ENCODE peak calls at places on chromosomes 12 and 14, in four cellular contexts. S is heart right ventricle, M is A549, G is Peyer's patch. A is an unnamed sample. For H3K4me1, the result is how much of the 10 kb centered on the place peaks cover.

GRCh38 chr14:24605435-24606190 is 3.9 kb downstream of the GZMH start:
- DNase-seq in S (peak), M (peak), G (peak), A (peak)

GRCh38 chr14:57314690-57315089 is 45.9 kb downstream of the AP5M1 start:
- DNase-seq in S (no peak), G (no peak), M (no peak), A (no peak)

GRCh38 chr14:104552738-104553125 is 26.8 kb upstream of the C14orf180 start:
- DNase-seq in M (no peak), S (no peak), G (peak), A (no peak)

GRCh38 chr14:71675126-71675901 is 256.9 kb upstream of the RGS6 start:
- DNase-seq in G (no peak), S (no peak), M (no peak), A (no peak)

GRCh38 chr14:105854600-105855245 is 328.3 kb downstream of the TMEM121 start:
- DNase-seq in S (no peak), M (no peak), G (no peak), A (no peak)

GRCh38 chr12:18340186-18340585 is 78.9 kb downstream of the PIK3C2G start:
- DNase-seq in G (no peak), S (no peak), M (no peak), A (no peak)

GRCh38 chr12:130992448-130992847 is 38.7 kb downstream of the ADGRD1 start:
- DNase-seq in M (no peak), S (no peak), G (peak), A (no peak)

GRCh38 chr12:7158866-7159600 is 28.9 kb downstream of the CLSTN3 start:
- DNase-seq in G (no peak), S (no peak), M (no peak), A (no peak)

GRCh38 chr14:75769047-75769685 is 108.1 kb downstream of the TTLL5 start:
- DNase-seq in G (no peak), S (no peak), M (no peak), A (no peak)

GRCh38 chr14:101101456-101102056 is 198.0 kb upstream of the RTL1 start:
- DNase-seq in M (peak), G (no peak), S (no peak), A (no peak)

DNA sequence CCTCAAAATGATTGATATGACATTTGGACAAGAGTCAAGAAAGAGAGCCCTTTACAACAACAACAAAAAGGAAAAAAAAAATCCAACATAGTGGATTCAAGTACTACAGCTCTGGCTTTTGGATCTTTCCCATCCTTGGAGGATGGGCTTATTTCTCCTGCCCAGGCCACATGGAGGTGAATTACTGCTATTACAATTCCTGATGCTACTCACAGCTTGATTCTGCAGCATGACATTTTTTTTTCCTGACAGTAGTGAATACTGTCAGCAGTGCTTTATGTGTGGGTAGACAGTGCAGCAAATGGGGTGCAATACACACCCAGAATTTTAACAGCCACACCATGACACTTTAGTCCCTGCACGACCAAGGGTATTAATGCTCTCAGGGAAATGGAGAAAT is 42.5 kb upstream of the HSP90B1 start:
- DNase-seq in M (no peak), S (no peak), G (no peak), A (no peak)
- H3K4me1 ChIP-seq in M (under half), S (under half), G (under half), A (under half)

GRCh38 chr12:12720637-12721250 is 3.6 kb downstream of the CDKN1B start:
- DNase-seq in M (peak), S (no peak), G (no peak), A (no peak)
- H3K4me3 ChIP-seq in M (peak), S (peak), G (no peak), A (peak)

DNA sequence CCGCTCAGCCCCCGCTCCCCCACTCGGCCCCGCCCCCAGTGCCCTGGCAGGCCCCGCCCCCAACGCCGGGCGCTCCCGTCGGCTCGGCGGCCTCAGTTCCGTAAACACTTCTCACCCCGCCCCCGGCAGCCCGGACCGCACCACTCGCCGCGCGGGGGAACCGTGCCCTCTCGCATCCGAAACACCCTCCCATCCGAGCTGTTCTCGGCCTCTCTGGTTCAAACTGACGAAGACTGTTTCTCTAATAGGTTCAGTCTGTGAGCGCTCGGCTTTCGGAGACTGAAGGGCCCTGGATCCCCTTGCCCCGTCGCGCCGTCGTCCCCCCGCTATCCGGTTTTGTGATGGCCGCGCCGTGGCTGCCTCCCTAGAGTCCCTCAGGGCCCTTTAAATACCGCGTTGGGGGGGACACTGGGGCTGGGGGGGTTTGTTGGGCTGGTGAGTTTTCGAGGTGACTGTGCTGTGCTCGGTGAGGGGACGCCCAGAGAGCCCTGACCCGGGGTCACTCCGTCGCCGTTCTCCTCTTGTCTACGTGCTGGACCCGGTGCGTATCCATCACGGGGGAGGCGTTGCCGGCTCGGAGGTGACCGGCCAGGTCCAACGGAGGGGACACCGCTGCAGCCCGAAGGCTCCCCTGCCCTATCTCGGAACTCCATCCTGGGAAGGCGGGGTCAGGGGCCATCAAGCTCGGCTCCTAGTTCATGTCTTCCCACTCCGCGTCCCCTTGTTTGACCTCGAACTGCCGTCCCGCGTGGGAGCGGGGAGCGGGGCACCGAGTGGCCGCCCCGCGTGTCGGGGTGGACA is at the start of gene TCP11L2:
- DNase-seq in S (peak), M (peak), G (peak), A (peak)
- H3K4me1 ChIP-seq in S (half or more), M (under half), G (under half), A (half or more)

DNA sequence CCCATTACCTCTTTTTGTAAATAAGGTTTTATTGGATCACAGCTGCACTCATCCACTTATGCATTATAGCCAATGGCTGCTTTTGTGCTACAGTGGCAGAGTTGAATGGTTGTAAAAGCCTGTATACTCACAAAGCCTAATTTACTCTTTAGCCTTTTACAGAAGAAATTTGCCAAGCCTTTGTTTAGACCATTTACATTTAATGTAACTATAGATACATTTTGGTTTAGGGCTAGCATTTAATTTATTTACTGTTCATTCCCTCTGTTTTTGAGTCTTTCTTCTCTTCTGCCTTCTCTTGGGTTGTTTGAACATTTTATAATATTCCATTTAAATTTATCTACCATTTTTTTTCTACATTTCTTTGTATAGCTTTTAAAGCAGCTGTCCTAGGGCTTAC is 217.1 kb upstream of the AMIGO2 start:
- DNase-seq in G (no peak), M (no peak), S (no peak), A (no peak)
- H3K4me3 ChIP-seq in G (no peak), M (no peak), S (no peak), A (no peak)

GRCh38 chr12:50620050-50620974 is 115.5 kb downstream of the DIP2B start:
- DNase-seq in S (no peak), M (peak), G (no peak), A (no peak)

GRCh38 chr12:50619610-50619958 is 114.8 kb downstream of the DIP2B start:
- DNase-seq in M (no peak), S (no peak), G (no peak), A (no peak)

GRCh38 chr12:50618864-50619609 is 114.3 kb downstream of the DIP2B start:
- DNase-seq in M (peak), G (no peak), S (no peak), A (no peak)

GRCh38 chr12:50615534-50616296 is 110.9 kb downstream of the DIP2B start:
- DNase-seq in G (no peak), M (peak), S (no peak), A (no peak)

GRCh38 chr12:50617657-50618056 is 112.9 kb downstream of the DIP2B start:
- DNase-seq in S (no peak), M (no peak), G (no peak), A (no peak)
- H3K4me1 ChIP-seq in S (half or more), M (half or more), G (under half), A (under half)

GRCh38 chr12:14394317-14395058 is 29.0 kb downstream of the ATF7IP start:
- DNase-seq in G (no peak), S (no peak), M (peak), A (no peak)
- H3K4me3 ChIP-seq in G (no peak), S (peak), M (peak), A (no peak)

A was measured in CD8-positive, alpha-beta T cell.